ENCODE peak calls at places on chromosome 7, in five cellular contexts. X is cardiac fibroblast; S is stimulated activated naive CD8-positive, alpha-beta T cell treated with anti-CD3 and anti-CD28 coated beads, Interleukin-15, Interleukin-2, amounts not matched to agents 100 U/mL and 50 U/mL, for 24 hours; Z is EH; B is AG08396. D is an unnamed sample.

GRCh38 chr7:45084336-45084735 is 4.4 kb downstream of the NACAD start:
- DNase-seq in B (no peak), S (no peak), X (no peak), Z (no peak), D (no peak)

GRCh38 chr7:159070422-159071148 is 74.1 kb downstream of the VIPR2 start:
- DNase-seq in Z (no peak), X (peak), S (no peak), B (no peak), D (peak)

GRCh38 chr7:133481676-133482075 is 228.8 kb downstream of the EXOC4 start:
- DNase-seq in B (peak), Z (peak), S (no peak), X (peak), D (peak)

GRCh38 chr7:150479023-150479716 is 28.7 kb downstream of the GIMAP8 start:
- DNase-seq in X (no peak), S (no peak), B (no peak), Z (no peak), D (no peak)

GRCh38 chr7:28675429-28675828 is 263.1 kb downstream of the CREB5 start:
- DNase-seq in Z (no peak), B (no peak), X (no peak), S (no peak), D (no peak)

GRCh38 chr7:134184767-134185166 is 57.6 kb downstream of the LRGUK start:
- DNase-seq in B (peak), Z (peak), S (no peak), X (no peak), D (no peak)

GRCh38 chr7:148963583-148964509 is 64.5 kb downstream of the PDIA4 start:
- DNase-seq in B (no peak), X (peak), S (no peak), Z (no peak), D (peak)

GRCh38 chr7:97381815-97382214 is 264.3 kb downstream of the SDHAF3 start:
- DNase-seq in B (no peak), X (no peak), S (no peak), Z (no peak), D (no peak)

GRCh38 chr7:1884583-1885350 is 214.7 kb downstream of the ELFN1 start:
- DNase-seq in Z (peak), B (no peak), X (no peak), S (no peak), D (no peak)